ENCODE peak calls at places on chromosome 21, in four cellular contexts. V is RWPE2, T is T follicular helper cell, I is kidney epithelial cell. E is an unnamed sample.

GRCh38 chr21:43712268-43712942 is 6.5 kb upstream of the PDXK start:
- DNase-seq in V (peak; percentile 88), T (no peak), I (peak; percentile 93), E (no peak)

GRCh38 chr21:36207577-36208320 is 51.1 kb downstream of the DOP1B start:
- DNase-seq in V (no peak), T (no peak), I (no peak), E (no peak)

GRCh38 chr21:45020629-45021427 is 53.6 kb upstream of the ADARB1 start:
- DNase-seq in V (no peak), T (no peak), I (no peak), E (no peak)

GRCh38 chr21:46469275-46469674 is 10.6 kb downstream of the DIP2A start:
- DNase-seq in V (no peak), T (no peak), I (no peak), E (no peak)

GRCh38 chr21:43767980-43768867 is 7.9 kb downstream of the CSTB start:
- DNase-seq in V (no peak), T (no peak), I (peak; percentile 67), E (no peak)

GRCh38 chr21:46362946-46363345 is 39.0 kb downstream of the PCNT start:
- DNase-seq in V (no peak), T (no peak), I (no peak), E (no peak)

GRCh38 chr21:45923146-45923545 is 58.4 kb upstream of the COL6A1 start:
- DNase-seq in V (no peak), T (peak; percentile 54), I (peak; percentile 4), E (peak; percentile 68)

GRCh38 chr21:42445311-42445710 is 41.6 kb downstream of the UBASH3A start:
- DNase-seq in V (no peak), T (no peak), I (no peak), E (no peak)

GRCh38 chr21:45543371-45543709 is 1.1 kb upstream of the SLC19A1 start:
- DNase-seq in V (peak; percentile 47), T (no peak), I (no peak), E (no peak)

GRCh38 chr21:15061747-15062146 is 3.1 kb downstream of the NRIP1 start:
- DNase-seq in V (no peak), T (no peak), I (no peak), E (no peak)

GRCh38 chr21:36722370-36723368 is 23.8 kb downstream of the SIM2 start:
- DNase-seq in V (no peak), T (no peak), I (no peak), E (no peak)

GRCh38 chr21:32426592-32427051 is 14.1 kb downstream of the EVA1C start:
- DNase-seq in V (no peak), T (no peak), I (no peak), E (no peak)

GRCh38 chr21:45972716-45973474 is 8.7 kb upstream of the COL6A1 start:
- DNase-seq in V (peak; percentile 52), T (no peak), I (no peak), E (no peak)

GRCh38 chr21:37557261-37557950 is 190.8 kb downstream of the DYRK1A start:
- DNase-seq in V (no peak), T (no peak), I (peak; percentile 38), E (no peak)

GRCh38 chr21:25343774-25344545 is 263.3 kb downstream of the MRPL39 start:
- DNase-seq in V (no peak), T (no peak), I (no peak), E (no peak)

GRCh38 chr21:38243732-38244406 is 12.9 kb upstream of the KCNJ15 start:
- DNase-seq in V (no peak), T (no peak), I (no peak), E (no peak)

GRCh38 chr21:45288441-45288841 is 746 bp upstream of the POFUT2 start:
- DNase-seq in V (peak; percentile 54), T (no peak), I (no peak), E (no peak)

GRCh38 chr21:44999972-45000636 is 60.3 kb downstream of the SLX9 start:
- DNase-seq in V (peak; percentile 50), T (no peak), I (no peak), E (no peak)

GRCh38 chr21:29335720-29336119 is 37.0 kb downstream of the BACH1 start:
- DNase-seq in V (no peak), T (no peak), I (no peak), E (no peak)

GRCh38 chr21:34807146-34807880 is 138.5 kb downstream of the CLIC6 start:
- DNase-seq in V (peak; percentile 88), T (peak; percentile 39), I (peak; percentile 97), E (no peak)

GRCh38 chr21:38804617-38805281 is 980 bp upstream of the ETS2 start:
- DNase-seq in V (no peak), T (no peak), I (no peak), E (no peak)

GRCh38 chr21:34177919-34178567 is 104.7 kb downstream of the MRPS6 start:
- DNase-seq in V (no peak), T (no peak), I (no peak), E (no peak)

GRCh38 chr21:37375866-37376574 is 9.4 kb downstream of the DYRK1A start:
- DNase-seq in V (no peak), T (no peak), I (no peak), E (no peak)

GRCh38 chr21:44996501-44996921 is 56.7 kb downstream of the SLX9 start:
- DNase-seq in V (peak; percentile 38), T (no peak), I (no peak), E (no peak)

GRCh38 chr21:35201288-35201687 is 152.2 kb upstream of the RUNX1 start:
- DNase-seq in V (no peak), T (no peak), I (no peak), E (no peak)

GRCh38 chr21:28791595-28792282 is 200.9 kb downstream of the LTN1 start:
- DNase-seq in V (no peak), T (no peak), I (no peak), E (no peak)

GRCh38 chr21:25350056-25350455 is 257.2 kb downstream of the MRPL39 start:
- DNase-seq in V (no peak), T (no peak), I (no peak), E (no peak)

GRCh38 chr21:45209685-45210284 is 77.9 kb downstream of the POFUT2 start:
- DNase-seq in V (no peak), T (no peak), I (no peak), E (no peak)

GRCh38 chr21:44459712-44460440 is 4.6 kb downstream of the LRRC3 start:
- DNase-seq in V (peak; percentile 43), T (no peak), I (no peak), E (no peak)

GRCh38 chr21:32304998-32305397 is 6.3 kb downstream of the MRAP start:
- DNase-seq in V (no peak), T (no peak), I (no peak), E (no peak)

GRCh38 chr21:42520628-42521253 is 7.1 kb downstream of the SLC37A1 start:
- DNase-seq in V (no peak), T (no peak), I (no peak), E (no peak)

GRCh38 chr21:36554411-36555157 is 74.7 kb upstream of the CLDN14 start:
- DNase-seq in V (no peak), T (no peak), I (no peak), E (no peak)

GRCh38 chr21:25925936-25926335 is 191.2 kb downstream of the GABPA start:
- DNase-seq in V (no peak), T (no peak), I (no peak), E (no peak)

GRCh38 chr21:44948426-44949120 is 8.7 kb downstream of the SLX9 start:
- DNase-seq in V (peak; percentile 57), T (no peak), I (no peak), E (no peak)

GRCh38 chr21:24045775-24046215 is 1561.5 kb downstream of the MRPL39 start:
- DNase-seq in V (peak; percentile 27), T (no peak), I (peak; percentile 34), E (no peak)

E was measured in CD8-positive, alpha-beta T cell.